ENCODE peak calls at places on chromosomes 2 and 18, in five cellular contexts. O, I, G, Y and K are unnamed samples.

GRCh38 chr2:127125821-127126220 is 18.9 kb upstream of the BIN1 start:
- DNase-seq in O (no peak), I (no peak), G (no peak), Y (no peak), K (no peak)

GRCh38 chr2:232278534-232278933 is 100.0 kb upstream of the ALPP start:
- DNase-seq in O (no peak), I (no peak), G (no peak), Y (no peak), K (no peak)

GRCh38 chr2:48849770-48850169 is 94.2 kb upstream of the LHCGR start:
- DNase-seq in O (no peak), I (no peak), G (no peak), Y (no peak), K (no peak)

GRCh38 chr2:151713291-151713903 is 20.9 kb downstream of the NEB start:
- DNase-seq in O (no peak), I (no peak), G (no peak), Y (no peak), K (no peak)

GRCh38 chr2:38856165-38856564 is 19.6 kb downstream of the DHX57 start:
- DNase-seq in O (no peak), I (no peak), G (peak), Y (no peak), K (no peak)

GRCh38 chr2:204480262-204480661 is 65.0 kb upstream of the PARD3B start:
- DNase-seq in O (no peak), I (no peak), G (no peak), Y (no peak), K (no peak)

GRCh38 chr2:219772103-219772502 is 144.7 kb downstream of the SLC4A3 start:
- DNase-seq in O (no peak), I (no peak), G (no peak), Y (no peak), K (no peak)

GRCh38 chr2:109481196-109481555 is 132.6 kb downstream of the SEPTIN10 start:
- DNase-seq in O (no peak), I (no peak), G (no peak), Y (no peak), K (no peak)

GRCh38 chr18:43571078-43571689 is 293.9 kb upstream of the SYT4 start:
- DNase-seq in O (peak), I (no peak), G (peak), Y (no peak), K (no peak)

GRCh38 chr2:195543902-195544894 is 112.8 kb upstream of the SLC39A10 start:
- DNase-seq in O (peak), I (no peak), G (no peak), Y (no peak), K (no peak)

GRCh38 chr2:16014041-16014787 is 73.9 kb downstream of the MYCN start:
- DNase-seq in O (no peak), I (peak), G (no peak), Y (no peak), K (no peak)

GRCh38 chr2:45992746-45993475 is 304.3 kb upstream of the EPAS1 start:
- DNase-seq in O (no peak), I (no peak), G (no peak), Y (no peak), K (no peak)

GRCh38 chr2:98757904-98758421 is 27.0 kb upstream of the MGAT4A start:
- DNase-seq in O (peak), I (peak), G (no peak), Y (peak), K (peak)

GRCh38 chr2:217875138-217875537 is 127.7 kb downstream of the TNS1 start:
- DNase-seq in O (no peak), I (no peak), G (no peak), Y (no peak), K (no peak)

GRCh38 chr2:51734115-51734514 is 702.2 kb upstream of the NRXN1 start:
- DNase-seq in O (no peak), I (no peak), G (no peak), Y (no peak), K (no peak)

GRCh38 chr2:208556954-208557601 is 150.5 kb downstream of the PTH2R start:
- DNase-seq in O (no peak), I (no peak), G (no peak), Y (no peak), K (no peak)

GRCh38 chr18:44719519-44720060 is 38.9 kb downstream of the SETBP1 start:
- DNase-seq in O (no peak), I (no peak), G (no peak), Y (no peak), K (no peak)